ENCODE peak calls at places on chromosomes 12 and 14, in ten cellular contexts. Q, F, L, E, V, W, S, G, B and T are unnamed samples.

GRCh38 chr12:69685810-69686209 is 13.3 kb downstream of the BEST3 start:
- DNase-seq in E (no peak), Q (no peak), W (peak), G (no peak), L (no peak), S (no peak), F (no peak), B (no peak), V (no peak), T (no peak)

GRCh38 chr12:65170245-65170881 is 980 bp downstream of the LEMD3 start:
- DNase-seq in G (peak), L (peak), F (peak), W (peak), B (peak), E (peak), V (peak), Q (peak), S (peak), T (peak)

GRCh38 chr14:70884595-70885342 is 22.5 kb upstream of the PCNX1 start:
- DNase-seq in W (no peak), G (no peak), Q (no peak), F (no peak), V (no peak), L (peak), E (no peak), S (no peak), B (no peak), T (no peak)

GRCh38 chr12:86613306-86613705 is 357.1 kb upstream of the MGAT4C start:
- DNase-seq in F (no peak), B (no peak), S (no peak), W (peak), V (no peak), G (no peak), Q (no peak), L (no peak), E (no peak), T (no peak)

GRCh38 chr14:19823765-19824164 is 20.2 kb downstream of the OR4N2 start:
- DNase-seq in G (no peak), L (no peak), F (no peak), Q (no peak), S (no peak), B (no peak), W (peak), V (no peak), E (no peak), T (no peak)

GRCh38 chr14:40599726-40600125 is 1007.0 kb upstream of the LRFN5 start:
- DNase-seq in V (no peak), F (no peak), L (no peak), B (no peak), S (no peak), W (peak), G (no peak), E (no peak), Q (no peak), T (no peak)

GRCh38 chr12:54134850-54135249 is 53.9 kb downstream of the SMUG1 start:
- DNase-seq in L (no peak), S (no peak), W (no peak), B (no peak), Q (no peak), G (no peak), E (no peak), V (no peak), F (no peak), T (no peak)

GRCh38 chr12:53174881-53175491 is 5.5 kb upstream of the ZNF740 start:
- DNase-seq in G (no peak), W (no peak), E (no peak), F (no peak), S (no peak), L (no peak), Q (no peak), B (no peak), V (no peak), T (no peak)

GRCh38 chr12:57216014-57216891 is at the start of gene NXPH4:
- DNase-seq in V (no peak), L (no peak), Q (no peak), G (no peak), W (no peak), E (peak), F (peak), B (peak), S (no peak), T (no peak)

GRCh38 chr12:89080797-89081470 is 271.4 kb downstream of the DUSP6 start:
- DNase-seq in F (no peak), L (no peak), S (no peak), W (no peak), V (no peak), B (no peak), Q (no peak), G (no peak), E (no peak), T (no peak)

GRCh38 chr14:90513151-90514014 is 116.6 kb downstream of the CALM1 start:
- DNase-seq in V (no peak), B (peak), Q (peak), S (peak), G (no peak), F (no peak), L (peak), W (peak), E (no peak), T (peak)